ENCODE peak calls at places on chromosomes 7 and 10, in eight cellular contexts. M, H, T, O, G, A, I and N are unnamed samples.

GRCh38 chr7:77979219-77979618 is 180.6 kb downstream of the PHTF2 start:
- DNase-seq in M (no peak), H (no peak), T (no peak), O (no peak), G (no peak), A (no peak), I (peak; percentile 22), N (no peak)

GRCh38 chr10:36683421-36683820 is 442.0 kb upstream of the ANKRD30A start:
- DNase-seq in M (no peak), H (no peak), T (no peak), O (no peak), G (no peak), A (no peak), I (peak; percentile 70), N (no peak)

GRCh38 chr7:46544396-46545008 is 623.4 kb upstream of the IGFBP3 start:
- DNase-seq in M (peak; percentile 68), H (peak; percentile 94), T (no peak), O (peak; percentile 63), G (no peak), A (no peak), I (peak; percentile 76), N (no peak)

GRCh38 chr7:110922906-110923305 is 168.0 kb upstream of the LRRN3 start:
- DNase-seq in M (peak; percentile 44), H (peak; percentile 84), T (no peak), O (peak; percentile 29), G (no peak), A (no peak), I (peak; percentile 90), N (peak; percentile 4)

GRCh38 chr10:129730272-129730992 is 233.6 kb downstream of the EBF3 start:
- DNase-seq in M (no peak), H (no peak), T (no peak), O (no peak), G (no peak), A (no peak), I (no peak), N (no peak)

GRCh38 chr10:86614853-86615252 is 39.5 kb upstream of the OPN4 start:
- DNase-seq in M (no peak), H (no peak), T (no peak), O (no peak), G (no peak), A (no peak), I (no peak), N (no peak)

GRCh38 chr7:87000344-87000743 is 59.1 kb downstream of the ELAPOR2 start:
- DNase-seq in M (no peak), H (no peak), T (no peak), O (no peak), G (no peak), A (no peak), I (no peak), N (no peak)

GRCh38 chr7:41247128-41247865 is 455.6 kb downstream of the INHBA start:
- DNase-seq in M (no peak), H (peak; percentile 39), T (no peak), O (peak; percentile 44), G (no peak), A (no peak), I (peak; percentile 96), N (no peak)

GRCh38 chr7:127907638-127908040 is 123.6 kb downstream of the LRRC4 start:
- DNase-seq in M (no peak), H (peak; percentile 88), T (no peak), O (peak; percentile 71), G (no peak), A (no peak), I (peak; percentile 56), N (no peak)

GRCh38 chr7:107606303-107606702 is 26.3 kb downstream of the BCAP29 start:
- DNase-seq in M (no peak), H (no peak), T (no peak), O (no peak), G (no peak), A (no peak), I (no peak), N (no peak)

GRCh38 chr7:117227091-117227490 is 95.8 kb downstream of the WNT2 start:
- DNase-seq in M (no peak), H (peak; percentile 75), T (no peak), O (no peak), G (no peak), A (no peak), I (no peak), N (no peak)

GRCh38 chr10:89129850-89130396 is 77.2 kb downstream of the CH25H start:
- DNase-seq in M (peak; percentile 91), H (peak; percentile 69), T (peak; percentile 14), O (peak; percentile 14), G (no peak), A (no peak), I (peak; percentile 79), N (peak; percentile 79)

GRCh38 chr7:128381161-128381821 is 19.8 kb upstream of the PRRT4 start:
- DNase-seq in M (no peak), H (no peak), T (peak; percentile 46), O (no peak), G (no peak), A (no peak), I (peak; percentile 50), N (no peak)

GRCh38 chr10:11181996-11182395 is 164.3 kb downstream of the CELF2 start:
- DNase-seq in M (no peak), H (no peak), T (peak; percentile 73), O (no peak), G (no peak), A (no peak), I (no peak), N (no peak)

GRCh38 chr10:97320480-97321031 is 1.5 kb downstream of the FRAT1 start:
- DNase-seq in M (no peak), H (no peak), T (no peak), O (no peak), G (no peak), A (peak; percentile 70), I (no peak), N (no peak)

GRCh38 chr10:4512557-4513286 is 313.3 kb upstream of the AKR1E2 start:
- DNase-seq in M (no peak), H (peak; percentile 88), T (peak; percentile 43), O (no peak), G (no peak), A (no peak), I (peak; percentile 54), N (no peak)
- TF ChIP-seq CTCF in M (peak; percentile 65), H (peak; percentile 83), T (peak; percentile 71), O (peak; percentile 76), G (peak; percentile 28), A (peak; percentile 43), I (peak; percentile 65), N (peak; percentile 44)

GRCh38 chr10:94042814-94043175 is 49.1 kb downstream of the PLCE1 start:
- DNase-seq in M (no peak), H (no peak), T (no peak), O (no peak), G (no peak), A (no peak), I (no peak), N (no peak)
- H3K4me3 ChIP-seq in M (no peak overlapping the region), H (no peak overlapping the region), T (no peak overlapping the region), O (no peak overlapping the region), G (no peak overlapping the region), A (no peak overlapping the region), I (peak overlapping the region; percentile 52), N (no peak overlapping the region)

DNA sequence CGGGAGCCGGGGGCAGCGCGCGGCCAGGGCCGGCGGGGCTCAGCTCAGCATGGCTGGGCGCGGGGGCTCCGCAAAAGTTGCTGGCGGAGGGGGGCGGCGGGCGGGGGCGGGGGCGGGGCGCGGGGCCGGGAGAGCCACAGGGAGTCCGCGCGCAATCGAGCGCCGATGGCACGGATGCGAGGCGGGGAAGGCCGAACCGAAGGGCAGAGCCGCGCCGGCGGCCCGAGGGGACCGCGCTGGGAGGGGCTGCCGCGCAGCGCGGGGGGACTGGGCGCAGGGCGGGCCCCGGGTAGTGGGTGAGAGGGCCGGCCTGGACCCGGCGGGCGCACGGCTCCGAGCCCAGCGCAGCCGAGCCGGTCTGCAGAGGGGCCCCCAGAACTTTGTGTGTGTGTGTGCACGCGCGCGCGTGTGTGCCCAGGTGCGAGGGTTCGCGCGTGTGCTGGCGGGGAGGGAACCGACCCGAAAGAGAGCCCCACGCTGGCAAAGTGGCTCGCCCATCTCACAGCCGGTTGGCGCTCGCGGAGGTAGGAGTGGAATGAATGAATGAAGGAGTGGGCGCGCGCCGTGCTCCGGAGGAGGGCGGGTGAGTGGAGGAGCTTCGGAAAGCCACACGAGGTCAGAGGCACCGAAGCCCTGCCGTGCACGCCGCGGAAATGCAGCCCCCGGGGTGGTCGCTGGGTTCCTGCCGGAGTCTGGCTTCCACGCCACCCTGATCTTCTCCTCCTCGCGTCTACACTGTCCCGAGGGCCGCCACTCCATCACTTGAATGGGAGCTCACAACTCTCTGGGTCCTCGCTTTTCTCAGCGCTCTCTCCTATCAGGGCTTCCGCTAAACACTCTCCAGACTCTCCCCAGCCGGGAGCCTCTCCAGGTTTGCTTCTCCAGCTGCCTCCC is at the start of gene HIPK2:
- DNase-seq in M (no peak), H (peak; percentile 77), T (peak; percentile 84), O (no peak), G (peak; percentile 84), A (peak; percentile 91), I (peak; percentile 81), N (no peak)
- TF ChIP-seq CTCF in M (no peak), H (no peak), T (no peak), O (no peak), G (no peak), A (no peak), I (no peak), N (no peak)

GRCh38 chr10:61992059-61992460 is 90.6 kb downstream of the ARID5B start:
- DNase-seq in M (no peak), H (peak; percentile 81), T (no peak), O (no peak), G (no peak), A (no peak), I (no peak), N (no peak)

GRCh38 chr10:61994404-61995031 is 93.0 kb downstream of the ARID5B start:
- DNase-seq in M (no peak), H (no peak), T (no peak), O (no peak), G (no peak), A (no peak), I (no peak), N (no peak)

GRCh38 chr10:61995093-61995492 is 93.6 kb downstream of the ARID5B start:
- DNase-seq in M (no peak), H (no peak), T (no peak), O (no peak), G (no peak), A (no peak), I (no peak), N (no peak)

GRCh38 chr10:61993676-61994401 is 92.3 kb downstream of the ARID5B start:
- DNase-seq in M (no peak), H (peak; percentile 87), T (no peak), O (no peak), G (no peak), A (no peak), I (no peak), N (no peak)

DNA sequence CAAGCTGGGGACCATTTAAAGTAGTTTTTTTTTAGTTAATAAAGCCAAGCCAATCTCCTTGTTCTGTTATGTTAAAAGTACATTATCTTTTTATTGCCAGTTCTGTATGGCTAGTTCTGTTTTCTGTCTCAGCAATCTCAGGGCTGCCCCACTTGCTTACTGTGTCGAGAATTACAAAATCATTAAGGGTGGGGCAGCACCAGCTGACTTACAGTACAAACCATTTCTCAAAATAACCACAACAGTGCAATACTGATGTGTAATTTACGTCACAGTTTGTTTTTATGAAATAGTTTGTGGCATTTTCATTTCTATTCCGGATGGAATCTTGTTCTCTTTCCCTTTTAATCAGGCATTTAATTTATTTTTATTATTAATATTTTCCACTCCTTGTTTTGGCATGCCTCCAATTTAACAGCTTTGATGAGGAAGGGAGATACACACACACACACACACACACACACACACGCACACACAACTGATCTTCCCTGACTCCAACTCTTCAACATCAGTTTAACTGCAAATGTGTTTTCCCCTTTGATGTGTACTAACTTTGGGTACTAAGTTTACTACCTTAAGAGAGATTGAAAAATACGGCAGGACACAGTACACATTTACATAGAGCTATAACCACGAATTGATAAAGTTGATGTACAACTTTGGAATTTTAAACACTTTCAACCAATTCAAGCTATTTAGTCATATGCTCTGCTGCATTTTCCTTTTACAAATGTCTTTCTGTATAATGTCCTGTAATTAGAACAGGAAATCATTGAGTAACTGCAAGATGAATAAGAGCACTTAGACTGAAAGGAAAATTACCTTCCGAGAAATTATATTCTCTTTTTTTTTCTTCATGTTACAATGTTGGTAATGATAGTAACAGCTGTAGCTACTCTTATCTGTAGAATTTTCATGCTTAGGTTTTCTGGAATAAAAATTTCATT is 91.5 kb downstream of the ARID5B start:
- DNase-seq in M (peak; percentile 90), H (peak; percentile 99), T (peak; percentile 23), O (no peak), G (no peak), A (no peak), I (peak; percentile 50), N (peak; percentile 75)
- H3K4me3 ChIP-seq in M (no peak overlapping the region), H (peak overlapping the region; percentile 22), T (peak overlapping the region; percentile 45), O (no peak overlapping the region), G (peak overlapping the region; percentile 31), A (peak overlapping the region; percentile 28), I (no peak overlapping the region), N (no peak overlapping the region)